ENCODE peak calls at places on chromosomes 5 and 9, in ten cellular contexts. U, M, S, W, I, G, V, K, C and X are unnamed samples. For H3K9me3, the result is how much of the 10 kb centered on the place peaks cover.

GRCh38 chr5:153400931-153401330 is 89.5 kb upstream of the GRIA1 start:
- DNase-seq in C (no peak), S (no peak), I (no peak), W (no peak), G (no peak), U (no peak), V (no peak), K (no peak), M (no peak), X (no peak)

GRCh38 chr9:33880562-33881089 is 63.7 kb downstream of the UBE2R2 start:
- DNase-seq in K (no peak), V (no peak), U (no peak), I (no peak), G (no peak), W (no peak), M (no peak), C (no peak), S (no peak), X (no peak)

GRCh38 chr5:121429761-121430160 is 421.9 kb upstream of the FTMT start:
- DNase-seq in G (no peak), U (no peak), M (no peak), W (no peak), V (no peak), S (no peak), C (no peak), K (no peak), I (no peak), X (no peak)

GRCh38 chr9:77534376-77535057 is 113.6 kb downstream of the GNA14 start:
- DNase-seq in G (peak), C (peak), V (no peak), K (no peak), M (no peak), U (no peak), W (no peak), S (no peak), I (no peak), X (no peak)

GRCh38 chr5:1108865-1109174 is 3.0 kb downstream of the SLC12A7 start:
- DNase-seq in W (no peak), C (no peak), K (no peak), I (no peak), V (no peak), S (no peak), M (no peak), U (no peak), G (no peak), X (no peak)

GRCh38 chr5:79811904-79812303 is 122.3 kb downstream of the CMYA5 start:
- DNase-seq in K (no peak), I (no peak), U (no peak), M (no peak), G (no peak), W (no peak), C (no peak), V (no peak), S (no peak), X (no peak)

GRCh38 chr5:142387022-142387682 is 62.3 kb upstream of the SPRY4 start:
- DNase-seq in K (no peak), V (no peak), W (no peak), I (no peak), G (no peak), C (no peak), U (no peak), S (no peak), M (no peak), X (no peak)

GRCh38 chr9:74821636-74822035 is 66.1 kb downstream of the TRPM6 start:
- DNase-seq in M (no peak), W (no peak), K (no peak), I (no peak), S (no peak), C (peak), G (no peak), V (no peak), U (no peak), X (no peak)

GRCh38 chr5:132840896-132841818 is 10.7 kb upstream of the SHROOM1 start:
- DNase-seq in V (no peak), G (no peak), S (peak), K (no peak), M (no peak), C (no peak), I (no peak), U (no peak), W (no peak), X (peak)

GRCh38 chr9:135478191-135478590 is 1.4 kb upstream of the PPP1R26 start:
- DNase-seq in S (no peak), M (no peak), G (no peak), V (no peak), W (no peak), I (no peak), U (no peak), K (no peak), C (no peak), X (no peak)

GRCh38 chr9:113705938-113706519 is 170.1 kb upstream of the ZNF618 start:
- DNase-seq in V (peak), K (no peak), U (no peak), M (no peak), I (no peak), C (no peak), G (peak), W (no peak), S (no peak), X (peak)
- H3K27ac ChIP-seq in V (peak), K (no peak), U (no peak), M (no peak), I (no peak), C (no peak), G (no peak), W (no peak), S (no peak), X (no peak)

GRCh38 chr9:127116946-127117345 is 5.5 kb downstream of the ANGPTL2 start:
- DNase-seq in U (no peak), W (no peak), M (no peak), I (peak), G (no peak), V (no peak), K (no peak), C (no peak), S (peak), X (no peak)

GRCh38 chr9:127116088-127116726 is 6.2 kb downstream of the ANGPTL2 start:
- DNase-seq in W (no peak), M (no peak), C (no peak), K (no peak), G (no peak), V (no peak), S (no peak), U (no peak), I (no peak), X (no peak)

GRCh38 chr9:127119319-127119709 is 3.1 kb downstream of the ANGPTL2 start:
- DNase-seq in S (no peak), V (no peak), G (no peak), W (no peak), C (no peak), K (no peak), U (no peak), I (no peak), M (no peak), X (no peak)

GRCh38 chr9:127117801-127118200 is 4.6 kb downstream of the ANGPTL2 start:
- DNase-seq in V (no peak), K (no peak), U (no peak), G (no peak), S (no peak), M (no peak), W (no peak), I (no peak), C (no peak), X (no peak)

GRCh38 chr9:127118597-127119318 is 3.7 kb downstream of the ANGPTL2 start:
- DNase-seq in S (no peak), K (no peak), C (no peak), M (no peak), U (no peak), G (no peak), I (no peak), W (no peak), V (no peak), X (no peak)
- TF ChIP-seq CTCF in S (no peak), K (no peak), C (no peak), M (no peak), U (no peak), G (no peak), I (no peak), W (no peak), V (no peak), X (no peak)

GRCh38 chr9:79656127-79656526 is 84.4 kb downstream of the TLE4 start:
- DNase-seq in C (no peak), G (no peak), I (no peak), M (no peak), S (no peak), K (no peak), V (no peak), U (no peak), W (no peak), X (no peak)
- H3K9me3 ChIP-seq in C (under half), G (under half), I (under half), M (under half), S (under half), K (under half), V (under half), U (under half), W (under half), X (under half)

DNA sequence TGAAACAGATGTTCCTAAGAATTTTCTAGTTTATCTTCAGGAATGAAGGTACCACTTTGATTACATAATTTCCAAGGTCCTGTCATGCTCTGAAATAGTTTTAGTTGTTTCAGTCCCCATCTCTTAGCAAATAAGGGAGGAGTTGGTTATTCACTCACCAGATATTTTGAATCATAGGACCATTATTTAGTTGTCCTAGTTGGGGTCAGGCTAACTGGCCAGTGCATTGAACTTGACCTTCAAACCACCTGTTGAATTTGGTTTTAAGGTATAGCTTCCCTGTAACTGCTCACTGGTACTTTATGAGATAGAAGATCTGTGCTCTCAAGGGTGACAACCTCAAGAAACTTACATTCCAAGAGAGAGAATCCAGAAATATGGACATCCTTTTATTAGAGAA is 53.9 kb upstream of the TNFAIP8 start:
- DNase-seq in I (no peak), C (no peak), U (no peak), G (no peak), M (no peak), K (no peak), V (no peak), S (peak), W (no peak), X (no peak)
- H3K27ac ChIP-seq in I (no peak), C (no peak), U (no peak), G (no peak), M (peak), K (no peak), V (no peak), S (peak), W (no peak), X (no peak)

DNA sequence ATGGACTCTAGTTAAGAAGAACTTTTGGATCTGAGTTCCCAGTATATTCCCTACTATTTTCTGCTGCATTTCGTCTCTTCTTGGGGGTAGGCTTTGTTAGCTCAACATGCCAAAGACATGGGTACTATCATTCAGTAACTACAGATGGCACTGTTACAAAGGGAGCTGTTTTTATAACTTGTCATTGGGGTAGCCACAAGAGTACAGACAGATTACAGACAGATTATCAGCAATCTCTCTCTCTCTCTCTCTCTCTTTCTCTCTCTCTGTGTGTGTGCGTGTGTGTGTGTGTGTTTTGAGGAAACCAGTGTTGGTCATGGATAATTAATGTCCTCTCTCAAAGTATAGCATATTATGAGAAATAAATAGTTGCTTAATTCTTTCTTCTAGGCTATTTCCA is 116.1 kb downstream of the WDR70 start:
- DNase-seq in S (peak), C (no peak), I (no peak), K (no peak), V (no peak), U (no peak), G (no peak), W (no peak), M (no peak), X (no peak)
- TF ChIP-seq CTCF in S (peak), C (no peak), I (peak), K (peak), V (no peak), U (peak), G (no peak), W (no peak), M (no peak), X (peak)

GRCh38 chr9:122684851-122685250 is 9.9 kb downstream of the OR1L3 start:
- DNase-seq in U (no peak), K (no peak), C (no peak), W (no peak), G (no peak), I (no peak), S (no peak), V (no peak), M (no peak), X (no peak)
- H3K9me3 ChIP-seq in U (under half), K (under half), C (under half), W (under half), G (under half), I (under half), S (under half), V (under half), M (under half), X (under half)

DNA sequence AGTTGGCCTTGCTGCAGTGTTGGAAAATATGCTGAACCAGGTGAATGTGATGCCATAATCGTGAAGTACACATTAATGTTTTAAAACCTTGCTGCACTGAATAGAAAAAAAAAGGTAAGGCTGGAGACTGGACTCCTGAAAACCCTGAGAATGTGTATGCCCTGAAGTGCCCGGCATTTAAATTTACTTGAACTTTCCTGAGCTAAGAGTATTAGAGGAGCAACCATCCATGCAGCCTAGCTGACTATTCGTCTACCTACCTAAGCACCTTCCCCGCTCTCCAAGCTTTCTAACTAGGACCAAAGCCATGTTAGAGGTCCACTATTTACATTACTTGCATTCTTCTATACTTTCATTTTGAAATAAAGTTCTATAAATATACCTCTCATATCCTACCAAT is 1.4 kb downstream of the GABRG2 start:
- DNase-seq in K (no peak), S (no peak), C (no peak), V (no peak), U (no peak), G (no peak), M (no peak), W (no peak), I (no peak), X (no peak)
- H3K27ac ChIP-seq in K (no peak), S (no peak), C (no peak), V (no peak), U (no peak), G (no peak), M (no peak), W (no peak), I (no peak), X (no peak)

GRCh38 chr9:82736126-82736525 is 326.8 kb downstream of the RASEF start:
- DNase-seq in S (no peak), M (no peak), C (no peak), W (no peak), I (no peak), V (no peak), U (no peak), K (no peak), G (no peak), X (no peak)
- TF ChIP-seq CTCF in S (no peak), M (no peak), C (no peak), W (no peak), I (no peak), V (no peak), U (no peak), K (no peak), G (no peak), X (no peak)

GRCh38 chr9:94472766-94473165 is 82.1 kb upstream of the PCAT7 start:
- DNase-seq in I (no peak), W (no peak), K (no peak), S (no peak), M (no peak), G (no peak), C (no peak), V (no peak), U (no peak), X (no peak)
- H3K9me3 ChIP-seq in I (under half), W (under half), K (under half), S (under half), M (under half), G (under half), C (under half), V (under half), U (under half), X (under half)